ENCODE peak calls at places on chromosomes 13 and 19, in nine cellular contexts. One of them, this sample, is unnamed.

GRCh38 chr19:6740589-6741348 is 1.3 kb downstream of the TRIP10 start:
- DNase-seq in left ventricle myocardium inferior: peak; percentile 70
- DNase-seq in pancreas: peak; percentile 78
- DNase-seq in IMR-90: peak; percentile 19
- DNase-seq in fibroblast of lung: peak; percentile 35
- DNase-seq in thoracic aorta: no peak
- DNase-seq in left lung: peak; percentile 59
- DNase-seq in lower lobe of right lung: peak; percentile 63
- DNase-seq in endodermal cell: peak; percentile 87
- DNase-seq in this sample: peak; percentile 45

GRCh38 chr13:59856281-59856810 is 307.4 kb downstream of the DIAPH3 start:
- DNase-seq in fibroblast of lung: no peak
- DNase-seq in left lung: no peak
- DNase-seq in IMR-90: no peak
- DNase-seq in pancreas: no peak
- DNase-seq in thoracic aorta: no peak
- DNase-seq in endodermal cell: no peak
- DNase-seq in left ventricle myocardium inferior: no peak
- DNase-seq in lower lobe of right lung: no peak
- DNase-seq in this sample: no peak

GRCh38 chr13:103277099-103277498 is 210.9 kb upstream of the SLC10A2 start:
- DNase-seq in left lung: no peak
- DNase-seq in IMR-90: no peak
- DNase-seq in endodermal cell: no peak
- DNase-seq in left ventricle myocardium inferior: no peak
- DNase-seq in thoracic aorta: no peak
- DNase-seq in pancreas: no peak
- DNase-seq in fibroblast of lung: no peak
- DNase-seq in lower lobe of right lung: no peak
- DNase-seq in this sample: no peak

GRCh38 chr13:30824651-30825050 is 81.4 kb upstream of the MEDAG start:
- DNase-seq in endodermal cell: peak; percentile 92
- DNase-seq in left ventricle myocardium inferior: no peak
- DNase-seq in left lung: no peak
- DNase-seq in IMR-90: no peak
- DNase-seq in lower lobe of right lung: no peak
- DNase-seq in fibroblast of lung: no peak
- DNase-seq in thoracic aorta: no peak
- DNase-seq in pancreas: no peak
- DNase-seq in this sample: peak; percentile 38

GRCh38 chr19:20359933-20360720 is 193.1 kb downstream of the ZNF486 start:
- DNase-seq in fibroblast of lung: no peak
- DNase-seq in left ventricle myocardium inferior: no peak
- DNase-seq in IMR-90: no peak
- DNase-seq in endodermal cell: peak; percentile 86
- DNase-seq in left lung: no peak
- DNase-seq in lower lobe of right lung: no peak
- DNase-seq in thoracic aorta: no peak
- DNase-seq in pancreas: peak; percentile 72
- DNase-seq in this sample: no peak

GRCh38 chr19:51333836-51334460 is 8.0 kb downstream of the VSIG10L start:
- DNase-seq in thoracic aorta: no peak
- DNase-seq in IMR-90: no peak
- DNase-seq in left lung: no peak
- DNase-seq in lower lobe of right lung: no peak
- DNase-seq in left ventricle myocardium inferior: no peak
- DNase-seq in pancreas: no peak
- DNase-seq in fibroblast of lung: no peak
- DNase-seq in endodermal cell: peak; percentile 79
- DNase-seq in this sample: no peak

GRCh38 chr13:94416454-94417080 is 62.9 kb downstream of the DCT start:
- DNase-seq in thoracic aorta: no peak
- DNase-seq in left lung: no peak
- DNase-seq in pancreas: no peak
- DNase-seq in left ventricle myocardium inferior: no peak
- DNase-seq in fibroblast of lung: peak; percentile 39
- DNase-seq in IMR-90: peak; percentile 24
- DNase-seq in lower lobe of right lung: no peak
- DNase-seq in endodermal cell: peak; percentile 87
- DNase-seq in this sample: no peak

GRCh38 chr19:55442372-55443044 is 592 bp downstream of the SHISA7 start:
- DNase-seq in endodermal cell: peak; percentile 79
- DNase-seq in IMR-90: no peak
- DNase-seq in fibroblast of lung: no peak
- DNase-seq in thoracic aorta: no peak
- DNase-seq in pancreas: no peak
- DNase-seq in lower lobe of right lung: no peak
- DNase-seq in left lung: no peak
- DNase-seq in left ventricle myocardium inferior: no peak
- DNase-seq in this sample: no peak

GRCh38 chr19:47231215-47232054 is 436 bp upstream of the BBC3 start:
- DNase-seq in IMR-90: peak; percentile 90
- DNase-seq in endodermal cell: peak; percentile 95
- DNase-seq in lower lobe of right lung: peak; percentile 94
- DNase-seq in left lung: peak; percentile 93
- DNase-seq in fibroblast of lung: peak; percentile 91
- DNase-seq in pancreas: peak; percentile 97
- DNase-seq in thoracic aorta: peak; percentile 52
- DNase-seq in left ventricle myocardium inferior: peak; percentile 91
- DNase-seq in this sample: peak; percentile 93

GRCh38 chr19:39995794-39996193 is 1.1 kb upstream of the ZNF546 start:
- DNase-seq in fibroblast of lung: no peak
- DNase-seq in lower lobe of right lung: no peak
- DNase-seq in endodermal cell: no peak
- DNase-seq in pancreas: no peak
- DNase-seq in thoracic aorta: no peak
- DNase-seq in left lung: no peak
- DNase-seq in left ventricle myocardium inferior: no peak
- DNase-seq in IMR-90: no peak
- DNase-seq in this sample: no peak

GRCh38 chr13:103031332-103031873 is 34.8 kb downstream of the SLC10A2 start:
- DNase-seq in left ventricle myocardium inferior: no peak
- DNase-seq in fibroblast of lung: no peak
- DNase-seq in left lung: no peak
- DNase-seq in pancreas: no peak
- DNase-seq in lower lobe of right lung: no peak
- DNase-seq in IMR-90: no peak
- DNase-seq in thoracic aorta: no peak
- DNase-seq in endodermal cell: no peak
- DNase-seq in this sample: no peak

GRCh38 chr13:21120191-21120590 is 56.2 kb downstream of the SKA3 start:
- DNase-seq in endodermal cell: no peak
- DNase-seq in fibroblast of lung: no peak
- DNase-seq in left ventricle myocardium inferior: no peak
- DNase-seq in IMR-90: no peak
- DNase-seq in left lung: no peak
- DNase-seq in thoracic aorta: no peak
- DNase-seq in pancreas: no peak
- DNase-seq in lower lobe of right lung: no peak
- DNase-seq in this sample: no peak

GRCh38 chr13:24097064-24097463 is 63.5 kb upstream of the SPATA13 start:
- DNase-seq in left ventricle myocardium inferior: no peak
- DNase-seq in IMR-90: peak; percentile 76
- DNase-seq in fibroblast of lung: peak; percentile 36
- DNase-seq in left lung: no peak
- DNase-seq in thoracic aorta: no peak
- DNase-seq in endodermal cell: no peak
- DNase-seq in pancreas: no peak
- DNase-seq in lower lobe of right lung: no peak
- DNase-seq in this sample: no peak

GRCh38 chr13:54317722-54318121 is 1289.1 kb downstream of the OLFM4 start:
- DNase-seq in endodermal cell: no peak
- DNase-seq in left lung: no peak
- DNase-seq in thoracic aorta: no peak
- DNase-seq in fibroblast of lung: no peak
- DNase-seq in IMR-90: no peak
- DNase-seq in lower lobe of right lung: no peak
- DNase-seq in pancreas: no peak
- DNase-seq in left ventricle myocardium inferior: no peak
- DNase-seq in this sample: no peak

GRCh38 chr19:29245221-29245620 is 32.3 kb upstream of the UQCRFS1 start:
- DNase-seq in endodermal cell: no peak
- DNase-seq in fibroblast of lung: no peak
- DNase-seq in thoracic aorta: no peak
- DNase-seq in left ventricle myocardium inferior: no peak
- DNase-seq in pancreas: no peak
- DNase-seq in left lung: no peak
- DNase-seq in IMR-90: no peak
- DNase-seq in lower lobe of right lung: no peak
- DNase-seq in this sample: no peak

GRCh38 chr13:34243396-34243795 is 425.4 kb downstream of the RFC3 start:
- DNase-seq in thoracic aorta: no peak
- DNase-seq in pancreas: no peak
- DNase-seq in IMR-90: no peak
- DNase-seq in lower lobe of right lung: no peak
- DNase-seq in left ventricle myocardium inferior: peak; percentile 31
- DNase-seq in left lung: no peak
- DNase-seq in fibroblast of lung: no peak
- DNase-seq in endodermal cell: no peak
- DNase-seq in this sample: no peak

GRCh38 chr13:109779876-109780516 is 6.4 kb downstream of the IRS2 start:
- DNase-seq in pancreas: no peak
- DNase-seq in left lung: no peak
- DNase-seq in lower lobe of right lung: no peak
- DNase-seq in thoracic aorta: no peak
- DNase-seq in IMR-90: no peak
- DNase-seq in endodermal cell: no peak
- DNase-seq in fibroblast of lung: peak; percentile 8
- DNase-seq in left ventricle myocardium inferior: no peak
- DNase-seq in this sample: no peak

GRCh38 chr13:22311734-22312404 is 641.0 kb downstream of the FGF9 start:
- DNase-seq in fibroblast of lung: no peak
- DNase-seq in thoracic aorta: no peak
- DNase-seq in endodermal cell: peak; percentile 55
- DNase-seq in left lung: no peak
- DNase-seq in IMR-90: no peak
- DNase-seq in lower lobe of right lung: no peak
- DNase-seq in pancreas: no peak
- DNase-seq in left ventricle myocardium inferior: peak; percentile 35
- DNase-seq in this sample: no peak

GRCh38 chr13:39531646-39532045 is 71.3 kb downstream of the LHFPL6 start:
- DNase-seq in pancreas: no peak
- DNase-seq in fibroblast of lung: peak; percentile 25
- DNase-seq in thoracic aorta: no peak
- DNase-seq in lower lobe of right lung: no peak
- DNase-seq in endodermal cell: no peak
- DNase-seq in left lung: no peak
- DNase-seq in left ventricle myocardium inferior: no peak
- DNase-seq in IMR-90: peak; percentile 32
- DNase-seq in this sample: no peak

DNA sequence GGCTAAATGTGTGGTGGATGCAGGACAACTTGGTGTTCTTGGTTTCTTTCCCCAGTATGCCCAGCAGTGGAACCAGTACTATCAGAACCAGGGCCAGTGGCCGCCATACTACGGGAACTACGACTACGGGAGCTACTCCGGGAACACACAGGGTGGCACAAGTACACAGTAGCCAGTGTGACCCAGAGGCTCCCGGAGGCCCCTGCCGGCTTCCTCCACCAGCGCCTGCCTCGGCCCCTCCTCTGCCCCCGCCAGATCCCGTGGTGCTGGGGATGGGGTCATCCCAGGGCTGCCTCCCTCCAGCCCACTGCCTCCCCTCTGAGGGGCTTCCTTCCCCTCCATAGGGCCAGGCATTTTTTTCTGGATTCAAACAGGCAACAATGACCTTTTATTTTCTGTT is 3.6 kb upstream of the CCDC97 start:
- DNase-seq in IMR-90: no peak
- DNase-seq in thoracic aorta: no peak
- DNase-seq in left lung: peak; percentile 32
- DNase-seq in lower lobe of right lung: no peak
- DNase-seq in endodermal cell: no peak
- DNase-seq in pancreas: peak; percentile 40
- DNase-seq in fibroblast of lung: no peak
- DNase-seq in left ventricle myocardium inferior: no peak
- DNase-seq in this sample: no peak
- H3K4me3 ChIP-seq in IMR-90: no peak overlapping the region
- H3K4me3 ChIP-seq in thoracic aorta: no peak overlapping the region
- H3K4me3 ChIP-seq in left lung: no peak overlapping the region
- H3K4me3 ChIP-seq in lower lobe of right lung: no peak overlapping the region
- H3K4me3 ChIP-seq in endodermal cell: no peak overlapping the region
- H3K4me3 ChIP-seq in pancreas: no peak overlapping the region
- H3K4me3 ChIP-seq in fibroblast of lung: no peak overlapping the region
- H3K4me3 ChIP-seq in left ventricle myocardium inferior: no peak overlapping the region
- H3K4me3 ChIP-seq in this sample: no peak overlapping the region

GRCh38 chr19:4602915-4603314 is 36.4 kb upstream of the TNFAIP8L1 start:
- DNase-seq in lower lobe of right lung: no peak
- DNase-seq in IMR-90: no peak
- DNase-seq in fibroblast of lung: no peak
- DNase-seq in endodermal cell: no peak
- DNase-seq in left ventricle myocardium inferior: no peak
- DNase-seq in pancreas: no peak
- DNase-seq in left lung: no peak
- DNase-seq in thoracic aorta: no peak
- DNase-seq in this sample: no peak
- H3K27ac ChIP-seq in lower lobe of right lung: no peak overlapping the region
- H3K27ac ChIP-seq in IMR-90: no peak overlapping the region
- H3K27ac ChIP-seq in fibroblast of lung: no peak overlapping the region
- H3K27ac ChIP-seq in endodermal cell: no peak overlapping the region
- H3K27ac ChIP-seq in left ventricle myocardium inferior: no peak overlapping the region
- H3K27ac ChIP-seq in pancreas: no peak overlapping the region
- H3K27ac ChIP-seq in left lung: no peak overlapping the region
- H3K27ac ChIP-seq in thoracic aorta: no peak overlapping the region
- H3K27ac ChIP-seq in this sample: no peak overlapping the region

DNA sequence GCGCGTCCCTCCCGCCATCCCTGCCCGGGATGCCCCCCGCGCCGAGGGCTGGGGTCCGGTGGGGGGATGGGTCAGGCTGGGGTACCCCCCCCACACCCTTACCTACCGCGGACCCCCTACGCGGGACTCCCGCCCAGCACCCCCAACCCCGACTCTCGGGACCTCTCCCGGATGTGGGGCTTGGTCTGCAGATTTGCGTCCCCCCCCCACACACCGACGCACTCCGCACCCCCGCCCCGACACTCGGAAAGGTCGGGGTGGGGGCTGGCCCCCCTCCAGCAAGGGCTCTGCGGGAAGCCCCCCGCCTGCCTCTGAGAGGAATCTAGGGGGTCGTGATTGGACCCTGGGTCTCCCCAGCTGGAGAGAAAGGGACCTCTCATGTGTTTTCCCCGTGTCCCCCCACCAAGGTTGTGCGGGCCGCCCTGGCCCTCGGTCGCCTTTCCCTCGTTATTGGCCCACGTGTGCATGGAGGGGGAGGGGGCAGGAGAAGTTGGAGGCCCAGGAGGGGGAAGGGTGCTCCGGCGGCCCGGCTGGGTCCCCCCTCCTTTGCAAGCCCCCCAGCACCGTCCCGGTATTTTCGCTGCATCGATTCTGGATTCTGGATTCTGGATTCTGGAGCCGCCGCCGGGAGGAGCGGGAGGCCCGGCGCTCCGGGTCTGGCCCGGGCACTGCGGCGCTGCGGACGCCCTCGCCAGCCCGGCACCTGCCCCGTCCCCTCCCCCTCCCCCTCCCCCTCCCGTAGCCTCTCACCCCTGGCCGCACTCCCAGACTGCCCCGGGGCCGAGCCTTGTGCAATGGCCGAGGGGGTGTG is 583 bp downstream of the NFIC start:
- DNase-seq in pancreas: peak; percentile 81
- DNase-seq in lower lobe of right lung: peak; percentile 70
- DNase-seq in fibroblast of lung: no peak
- DNase-seq in IMR-90: no peak
- DNase-seq in left lung: peak; percentile 70
- DNase-seq in left ventricle myocardium inferior: peak; percentile 56
- DNase-seq in thoracic aorta: no peak
- DNase-seq in endodermal cell: peak; percentile 75
- DNase-seq in this sample: no peak
- H3K4me3 ChIP-seq in pancreas: peak overlapping the region; percentile 63
- H3K4me3 ChIP-seq in lower lobe of right lung: peak overlapping the region; percentile 76
- H3K4me3 ChIP-seq in fibroblast of lung: peak overlapping the region; percentile 74
- H3K4me3 ChIP-seq in IMR-90: peak overlapping the region; percentile 89
- H3K4me3 ChIP-seq in left lung: peak overlapping the region; percentile 94
- H3K4me3 ChIP-seq in left ventricle myocardium inferior: peak overlapping the region; percentile 89
- H3K4me3 ChIP-seq in thoracic aorta: peak overlapping the region; percentile 99
- H3K4me3 ChIP-seq in endodermal cell: peak overlapping the region; percentile 45
- H3K4me3 ChIP-seq in this sample: peak overlapping the region; percentile 95

GRCh38 chr13:28333204-28333900 is 161.6 kb downstream of the FLT1 start:
- DNase-seq in endodermal cell: no peak
- DNase-seq in IMR-90: no peak
- DNase-seq in lower lobe of right lung: no peak
- DNase-seq in left lung: no peak
- DNase-seq in pancreas: no peak
- DNase-seq in left ventricle myocardium inferior: no peak
- DNase-seq in fibroblast of lung: no peak
- DNase-seq in thoracic aorta: no peak
- DNase-seq in this sample: no peak
- H3K27ac ChIP-seq in endodermal cell: no peak overlapping the region
- H3K27ac ChIP-seq in IMR-90: no peak overlapping the region
- H3K27ac ChIP-seq in lower lobe of right lung: no peak overlapping the region
- H3K27ac ChIP-seq in left lung: no peak overlapping the region
- H3K27ac ChIP-seq in pancreas: no peak overlapping the region
- H3K27ac ChIP-seq in left ventricle myocardium inferior: peak overlapping the region; percentile 9
- H3K27ac ChIP-seq in fibroblast of lung: no peak overlapping the region
- H3K27ac ChIP-seq in thoracic aorta: no peak overlapping the region
- H3K27ac ChIP-seq in this sample: no peak overlapping the region

This sample was measured in stomach.